ENCODE peak calls at places on chromosomes 4 and X, in ten cellular contexts. I is posterior vena cava; V is AML-193; X is GM19239; J is neuronal stem cell; H is HuH-7; S is upper lobe of right lung; K is GM04503; U is activated CD8-positive, alpha-beta memory T cell treated with anti-CD3 and anti-CD28 coated beads, Interleukin-2, amount 10 ng/mL, durations not matched to agents 7 days and 5 days; Y is MG63. D is an unnamed sample.

GRCh38 chr4:30837131-30837539 is 117.0 kb downstream of the PCDH7 start:
- DNase-seq in I (no peak), V (no peak), X (no peak), J (peak), H (peak), S (no peak), K (no peak), U (no peak), Y (no peak), D (no peak)

GRCh38 chr4:76144546-76144945 is 3.7 kb downstream of the NUP54 start:
- DNase-seq in I (no peak), V (no peak), X (no peak), J (no peak), H (no peak), S (no peak), K (no peak), U (no peak), Y (no peak), D (no peak)

GRCh38 chr4:86498560-86499166 is 95.5 kb upstream of the PTPN13 start:
- DNase-seq in I (no peak), V (peak), X (peak), J (no peak), H (peak), S (no peak), K (no peak), U (no peak), Y (no peak), D (no peak)

GRCh38 chr4:176906693-176907092 is 114.0 kb upstream of the VEGFC start:
- DNase-seq in I (no peak), V (no peak), X (no peak), J (no peak), H (no peak), S (no peak), K (no peak), U (no peak), Y (no peak), D (no peak)

GRCh38 chr4:37441231-37442061 is 196.9 kb downstream of the NWD2 start:
- DNase-seq in I (no peak), V (no peak), X (no peak), J (no peak), H (no peak), S (no peak), K (no peak), U (no peak), Y (no peak), D (no peak)

GRCh38 chr4:185833055-185833598 is 21.1 kb upstream of the SORBS2 start:
- DNase-seq in I (no peak), V (no peak), X (no peak), J (no peak), H (no peak), S (no peak), K (no peak), U (no peak), Y (no peak), D (no peak)

GRCh38 chr4:122632396-122633143 is 11.7 kb upstream of the IL21 start:
- DNase-seq in I (no peak), V (no peak), X (no peak), J (no peak), H (no peak), S (no peak), K (no peak), U (peak), Y (no peak), D (no peak)

GRCh38 chr4:40998680-40999358 is 215.5 kb downstream of the APBB2 start:
- DNase-seq in I (no peak), V (no peak), X (no peak), J (no peak), H (no peak), S (no peak), K (no peak), U (no peak), Y (peak), D (no peak)

GRCh38 chrX:3548743-3549441 is 164.6 kb downstream of the PRKX start:
- DNase-seq in I (no peak), V (no peak), X (no peak), J (peak), H (no peak), S (no peak), K (peak), U (no peak), Y (no peak), D (no peak)

GRCh38 chrX:53571494-53571893 is 115.0 kb downstream of the HUWE1 start:
- DNase-seq in I (no peak), V (no peak), X (no peak), J (no peak), H (no peak), S (no peak), K (no peak), U (no peak), Y (no peak), D (no peak)

GRCh38 chr4:151173751-151174325 is 74.4 kb downstream of the RPS3A start:
- DNase-seq in I (no peak), V (no peak), X (no peak), J (no peak), H (no peak), S (no peak), K (no peak), U (no peak), Y (no peak), D (no peak)

GRCh38 chr4:182604953-182605352 is 312.2 kb downstream of the DCTD start:
- DNase-seq in I (no peak), V (no peak), X (no peak), J (no peak), H (no peak), S (no peak), K (no peak), U (no peak), Y (no peak), D (no peak)

GRCh38 chr4:3484057-3484973 is 21.2 kb downstream of the DOK7 start:
- DNase-seq in I (no peak), V (no peak), X (no peak), J (no peak), H (no peak), S (no peak), K (no peak), U (no peak), Y (peak), D (peak)

GRCh38 chrX:105972690-105973386 is 65.7 kb downstream of the SERPINA7 start:
- DNase-seq in I (no peak), V (no peak), X (no peak), J (no peak), H (peak), S (no peak), K (no peak), U (no peak), Y (no peak), D (no peak)

GRCh38 chr4:85774489-85774888 is 299.5 kb downstream of the ARHGAP24 start:
- DNase-seq in I (no peak), V (no peak), X (no peak), J (no peak), H (no peak), S (no peak), K (no peak), U (no peak), Y (no peak), D (no peak)